ENCODE peak calls at places on chromosomes 2 and 18, in four cellular contexts. One of them, this sample, is unnamed.

GRCh38 chr2:121707920-121708361 is 28.7 kb downstream of the NIFK start:
- DNase-seq in heart right ventricle: no peak
- DNase-seq in activated CD4-positive, alpha-beta T cell treated with anti-CD3 and anti-CD28 coated beads, Interleukin-2, amount 50 U/mL, for 24 hours: no peak
- DNase-seq in fibroblast of the aortic adventitia: no peak
- DNase-seq in this sample: no peak

GRCh38 chr2:102070058-102070642 is 72.4 kb upstream of the IL1R1 start:
- DNase-seq in activated CD4-positive, alpha-beta T cell treated with anti-CD3 and anti-CD28 coated beads, Interleukin-2, amount 50 U/mL, for 24 hours: no peak
- DNase-seq in heart right ventricle: peak
- DNase-seq in fibroblast of the aortic adventitia: peak
- DNase-seq in this sample: no peak

GRCh38 chr2:201167546-201167945 is 15.4 kb upstream of the CASP10 start:
- DNase-seq in activated CD4-positive, alpha-beta T cell treated with anti-CD3 and anti-CD28 coated beads, Interleukin-2, amount 50 U/mL, for 24 hours: no peak
- DNase-seq in heart right ventricle: no peak
- DNase-seq in fibroblast of the aortic adventitia: no peak
- DNase-seq in this sample: no peak

GRCh38 chr2:149080964-149081363 is 42.5 kb downstream of the LYPD6B start:
- DNase-seq in fibroblast of the aortic adventitia: no peak
- DNase-seq in activated CD4-positive, alpha-beta T cell treated with anti-CD3 and anti-CD28 coated beads, Interleukin-2, amount 50 U/mL, for 24 hours: no peak
- DNase-seq in heart right ventricle: no peak
- DNase-seq in this sample: no peak

GRCh38 chr2:152336103-152336853 is 1.3 kb downstream of the FMNL2 start:
- DNase-seq in fibroblast of the aortic adventitia: peak
- DNase-seq in activated CD4-positive, alpha-beta T cell treated with anti-CD3 and anti-CD28 coated beads, Interleukin-2, amount 50 U/mL, for 24 hours: no peak
- DNase-seq in heart right ventricle: peak
- DNase-seq in this sample: no peak

GRCh38 chr18:10304853-10305252 is 149.6 kb upstream of the APCDD1 start:
- DNase-seq in heart right ventricle: no peak
- DNase-seq in activated CD4-positive, alpha-beta T cell treated with anti-CD3 and anti-CD28 coated beads, Interleukin-2, amount 50 U/mL, for 24 hours: no peak
- DNase-seq in fibroblast of the aortic adventitia: peak
- DNase-seq in this sample: no peak

GRCh38 chr2:13682878-13683277 is 949.6 kb upstream of the LRATD1 start:
- DNase-seq in fibroblast of the aortic adventitia: no peak
- DNase-seq in heart right ventricle: no peak
- DNase-seq in activated CD4-positive, alpha-beta T cell treated with anti-CD3 and anti-CD28 coated beads, Interleukin-2, amount 50 U/mL, for 24 hours: no peak
- DNase-seq in this sample: no peak

GRCh38 chr2:64491426-64491825 is 32.7 kb upstream of the AFTPH start:
- DNase-seq in activated CD4-positive, alpha-beta T cell treated with anti-CD3 and anti-CD28 coated beads, Interleukin-2, amount 50 U/mL, for 24 hours: no peak
- DNase-seq in heart right ventricle: no peak
- DNase-seq in fibroblast of the aortic adventitia: peak
- DNase-seq in this sample: no peak

GRCh38 chr2:218291934-218292699 is at the start of gene TMBIM1:
- DNase-seq in fibroblast of the aortic adventitia: peak
- DNase-seq in heart right ventricle: peak
- DNase-seq in activated CD4-positive, alpha-beta T cell treated with anti-CD3 and anti-CD28 coated beads, Interleukin-2, amount 50 U/mL, for 24 hours: peak
- DNase-seq in this sample: peak

GRCh38 chr2:206989306-206989705 is 50.0 kb downstream of the CPO start:
- DNase-seq in activated CD4-positive, alpha-beta T cell treated with anti-CD3 and anti-CD28 coated beads, Interleukin-2, amount 50 U/mL, for 24 hours: peak
- DNase-seq in heart right ventricle: no peak
- DNase-seq in fibroblast of the aortic adventitia: no peak
- DNase-seq in this sample: no peak

GRCh38 chr2:234029150-234029733 is 21.3 kb upstream of the SPP2 start:
- DNase-seq in activated CD4-positive, alpha-beta T cell treated with anti-CD3 and anti-CD28 coated beads, Interleukin-2, amount 50 U/mL, for 24 hours: no peak
- DNase-seq in heart right ventricle: no peak
- DNase-seq in fibroblast of the aortic adventitia: no peak
- DNase-seq in this sample: no peak

GRCh38 chr2:64627860-64628841 is 25.6 kb downstream of the SERTAD2 start:
- DNase-seq in fibroblast of the aortic adventitia: no peak
- DNase-seq in activated CD4-positive, alpha-beta T cell treated with anti-CD3 and anti-CD28 coated beads, Interleukin-2, amount 50 U/mL, for 24 hours: no peak
- DNase-seq in heart right ventricle: no peak
- DNase-seq in this sample: no peak

GRCh38 chr2:9474361-9475117 is at the start of gene IAH1:
- DNase-seq in fibroblast of the aortic adventitia: peak
- DNase-seq in heart right ventricle: peak
- DNase-seq in activated CD4-positive, alpha-beta T cell treated with anti-CD3 and anti-CD28 coated beads, Interleukin-2, amount 50 U/mL, for 24 hours: peak
- DNase-seq in this sample: peak

GRCh38 chr2:15134957-15135356 is 426.2 kb downstream of the NBAS start:
- DNase-seq in activated CD4-positive, alpha-beta T cell treated with anti-CD3 and anti-CD28 coated beads, Interleukin-2, amount 50 U/mL, for 24 hours: no peak
- DNase-seq in fibroblast of the aortic adventitia: no peak
- DNase-seq in heart right ventricle: no peak
- DNase-seq in this sample: no peak

GRCh38 chr2:15638720-15639119 is 47.1 kb downstream of the DDX1 start:
- DNase-seq in fibroblast of the aortic adventitia: peak
- DNase-seq in heart right ventricle: no peak
- DNase-seq in activated CD4-positive, alpha-beta T cell treated with anti-CD3 and anti-CD28 coated beads, Interleukin-2, amount 50 U/mL, for 24 hours: no peak
- DNase-seq in this sample: no peak

This sample was measured in activated naive CD8-positive, alpha-beta T cell treated with anti-CD3 and anti-CD28 coated beads, Interleukin-2, amount 50 U/mL, for 16 hours.